ENCODE peak calls at places on chromosomes 16 and 17, in six cellular contexts. One of them, this sample, is unnamed.

GRCh38 chr16:426115-426905 is 861 bp downstream of the RAB11FIP3 start:
- DNase-seq in K562: peak
- DNase-seq in SK-N-SH: peak
- DNase-seq in HL-60: no peak
- DNase-seq in GM12878: no peak
- DNase-seq in HepG2: no peak
- DNase-seq in this sample: peak

GRCh38 chr17:50201226-50201854 is at the start of gene COL1A1:
- DNase-seq in K562: no peak
- DNase-seq in SK-N-SH: peak
- DNase-seq in HL-60: no peak
- DNase-seq in GM12878: no peak
- DNase-seq in HepG2: no peak
- DNase-seq in this sample: peak

GRCh38 chr16:57245472-57246113 is 534 bp downstream of the ARL2BP start:
- DNase-seq in K562: peak
- DNase-seq in SK-N-SH: peak
- DNase-seq in HL-60: no peak
- DNase-seq in GM12878: no peak
- DNase-seq in HepG2: no peak
- DNase-seq in this sample: no peak

GRCh38 chr16:86516618-86517003 is 6.3 kb downstream of the FOXF1 start:
- DNase-seq in K562: no peak
- DNase-seq in SK-N-SH: no peak
- DNase-seq in HL-60: no peak
- DNase-seq in GM12878: no peak
- DNase-seq in HepG2: no peak
- DNase-seq in this sample: no peak

GRCh38 chr16:54165912-54166265 is 120.7 kb downstream of the IRX3 start:
- DNase-seq in K562: no peak
- DNase-seq in SK-N-SH: no peak
- DNase-seq in HL-60: no peak
- DNase-seq in GM12878: no peak
- DNase-seq in HepG2: peak
- DNase-seq in this sample: no peak

GRCh38 chr16:47712276-47713224 is 251.4 kb downstream of the PHKB start:
- DNase-seq in K562: peak
- DNase-seq in SK-N-SH: peak
- DNase-seq in HL-60: no peak
- DNase-seq in GM12878: no peak
- DNase-seq in HepG2: no peak
- DNase-seq in this sample: no peak

GRCh38 chr17:82348866-82349265 is 10.2 kb upstream of the TEX19 start:
- DNase-seq in K562: no peak
- DNase-seq in SK-N-SH: no peak
- DNase-seq in HL-60: no peak
- DNase-seq in GM12878: no peak
- DNase-seq in HepG2: no peak
- DNase-seq in this sample: no peak

GRCh38 chr16:85047867-85048455 is 20.4 kb downstream of the KIAA0513 start:
- DNase-seq in K562: peak
- DNase-seq in SK-N-SH: no peak
- DNase-seq in HL-60: peak
- DNase-seq in GM12878: no peak
- DNase-seq in HepG2: no peak
- DNase-seq in this sample: no peak

GRCh38 chr16:81266680-81267095 is 28.2 kb downstream of the BCO1 start:
- DNase-seq in K562: no peak
- DNase-seq in SK-N-SH: no peak
- DNase-seq in HL-60: no peak
- DNase-seq in GM12878: no peak
- DNase-seq in HepG2: no peak
- DNase-seq in this sample: no peak

GRCh38 chr17:73226556-73227172 is 33.8 kb downstream of the COG1 start:
- DNase-seq in K562: no peak
- DNase-seq in SK-N-SH: no peak
- DNase-seq in HL-60: no peak
- DNase-seq in GM12878: no peak
- DNase-seq in HepG2: peak
- DNase-seq in this sample: no peak

GRCh38 chr16:66703359-66704215 is 7.0 kb upstream of the CMTM4 start:
- DNase-seq in K562: peak
- DNase-seq in SK-N-SH: peak
- DNase-seq in HL-60: no peak
- DNase-seq in GM12878: no peak
- DNase-seq in HepG2: no peak
- DNase-seq in this sample: no peak

GRCh38 chr17:80864751-80865150 is 126.9 kb upstream of the CHMP6 start:
- DNase-seq in K562: no peak
- DNase-seq in SK-N-SH: no peak
- DNase-seq in HL-60: no peak
- DNase-seq in GM12878: no peak
- DNase-seq in HepG2: no peak
- DNase-seq in this sample: no peak

GRCh38 chr16:83365166-83365565 is 442.6 kb upstream of the HSBP1 start:
- DNase-seq in K562: no peak
- DNase-seq in SK-N-SH: no peak
- DNase-seq in HL-60: no peak
- DNase-seq in GM12878: no peak
- DNase-seq in HepG2: no peak
- DNase-seq in this sample: no peak

DNA sequence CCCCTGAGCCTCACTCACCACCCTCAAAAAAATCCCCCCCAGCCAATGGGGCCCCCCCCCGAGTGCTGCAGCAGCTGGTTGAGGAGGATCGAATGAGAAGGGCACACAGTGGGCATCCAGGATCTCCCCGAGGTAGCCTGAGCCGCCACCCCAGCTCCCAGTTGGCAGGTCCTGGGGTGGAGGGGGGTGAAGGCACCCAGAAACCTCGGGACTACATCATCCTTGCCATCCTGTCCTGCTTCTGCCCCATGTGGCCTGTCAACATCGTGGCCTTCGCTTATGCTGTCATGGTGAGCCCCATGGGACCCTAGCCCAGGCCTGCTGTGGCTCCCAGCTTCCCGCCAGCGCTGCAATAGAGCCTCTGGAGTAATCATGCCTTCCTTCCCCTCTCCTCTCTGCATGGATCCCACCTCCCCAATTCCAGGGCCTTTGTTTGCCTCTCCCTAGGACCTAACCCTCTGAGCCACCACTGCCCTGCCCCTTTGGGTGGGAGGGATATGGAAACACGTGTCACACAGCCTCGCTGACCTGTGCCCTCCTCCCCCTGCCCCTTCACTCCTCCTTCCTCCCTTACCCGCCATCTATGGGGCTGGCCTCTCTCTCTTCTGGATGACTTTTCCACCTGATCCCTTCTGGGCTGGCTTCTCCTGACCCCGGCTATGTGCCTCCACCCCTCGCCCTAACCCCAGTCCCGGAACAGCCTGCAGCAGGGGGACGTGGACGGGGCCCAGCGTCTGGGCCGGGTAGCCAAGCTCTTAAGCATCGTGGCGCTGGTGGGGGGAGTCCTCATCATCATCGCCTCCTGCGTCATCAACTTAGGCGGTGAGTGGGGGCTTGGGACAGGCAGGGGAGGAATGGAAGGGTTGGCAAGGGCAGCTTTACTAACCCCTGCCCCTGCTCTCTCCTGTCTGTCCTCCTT is 1.9 kb downstream of the PRRT2 start:
- DNase-seq in K562: no peak
- DNase-seq in SK-N-SH: no peak
- DNase-seq in HL-60: no peak
- DNase-seq in GM12878: no peak
- DNase-seq in HepG2: no peak
- DNase-seq in this sample: no peak
- TF ChIP-seq GABPA in K562: no peak
- TF ChIP-seq GABPA in SK-N-SH: no peak
- TF ChIP-seq GABPA in HL-60: no peak
- TF ChIP-seq GABPA in GM12878: no peak
- TF ChIP-seq GABPA in HepG2: no peak
- TF ChIP-seq GABPA in this sample: no peak

DNA sequence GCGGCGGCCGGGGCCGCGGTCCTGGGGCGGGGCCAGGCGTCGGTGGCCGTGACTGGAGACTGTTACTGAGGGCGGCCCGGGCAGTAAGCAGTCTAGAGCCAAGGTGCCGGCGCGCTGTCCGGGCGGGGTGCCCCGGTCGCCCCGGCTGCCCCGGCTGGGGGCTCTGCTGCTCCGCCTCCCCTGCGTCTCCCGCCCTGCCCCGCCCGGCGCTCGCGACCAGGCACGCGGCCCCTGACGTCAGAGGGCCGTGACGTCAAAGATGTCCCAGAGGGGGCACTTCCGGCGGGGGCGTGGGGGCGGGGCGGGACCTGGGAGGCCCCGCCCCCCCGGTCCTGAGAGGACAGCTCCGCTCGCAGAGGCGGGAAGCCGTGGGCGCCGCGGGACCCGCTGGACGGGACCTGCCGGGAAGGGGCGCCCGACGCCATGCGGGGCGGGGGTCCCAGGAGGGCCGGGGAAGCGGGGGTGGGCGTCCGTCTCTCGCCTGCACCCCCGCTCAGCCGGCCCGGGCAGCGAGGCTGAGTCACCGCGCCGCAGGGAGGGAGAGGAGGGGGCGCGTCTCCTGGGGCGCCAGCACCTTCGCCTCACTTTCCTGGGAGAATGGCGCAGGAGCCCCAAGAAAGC is 4.5 kb upstream of the HIC1 start:
- DNase-seq in K562: peak
- DNase-seq in SK-N-SH: peak
- DNase-seq in HL-60: no peak
- DNase-seq in GM12878: no peak
- DNase-seq in HepG2: no peak
- DNase-seq in this sample: no peak
- TF ChIP-seq GABPA in K562: peak
- TF ChIP-seq GABPA in SK-N-SH: peak
- TF ChIP-seq GABPA in HL-60: no peak
- TF ChIP-seq GABPA in GM12878: no peak
- TF ChIP-seq GABPA in HepG2: peak
- TF ChIP-seq GABPA in this sample: no peak

GRCh38 chr17:59332890-59333377 is 1.5 kb downstream of the YPEL2 start:
- DNase-seq in K562: no peak
- DNase-seq in SK-N-SH: no peak
- DNase-seq in HL-60: peak
- DNase-seq in GM12878: no peak
- DNase-seq in HepG2: no peak
- DNase-seq in this sample: no peak
- TF ChIP-seq GABPA in K562: no peak
- TF ChIP-seq GABPA in SK-N-SH: no peak
- TF ChIP-seq GABPA in HL-60: no peak
- TF ChIP-seq GABPA in GM12878: no peak
- TF ChIP-seq GABPA in HepG2: no peak
- TF ChIP-seq GABPA in this sample: no peak

GRCh38 chr17:78327880-78328279 is 32.0 kb downstream of the SOCS3 start:
- DNase-seq in K562: no peak
- DNase-seq in SK-N-SH: no peak
- DNase-seq in HL-60: no peak
- DNase-seq in GM12878: no peak
- DNase-seq in HepG2: no peak
- DNase-seq in this sample: no peak
- TF ChIP-seq GABPA in K562: no peak
- TF ChIP-seq GABPA in SK-N-SH: no peak
- TF ChIP-seq GABPA in HL-60: no peak
- TF ChIP-seq GABPA in GM12878: no peak
- TF ChIP-seq GABPA in HepG2: no peak
- TF ChIP-seq GABPA in this sample: no peak